ENCODE peak calls at places on chromosomes 1 and 21, in ten cellular contexts. B is NCI-H2081, T is substantia nigra, N is neuronal stem cell, F is H7, Y is type B pancreatic cell, Z is GM19239, M is T-cell, O is smooth muscle cell of the brain vasculature, L is amygdala. I is an unnamed sample.

GRCh38 chr1:203581841-203582240 is 44.8 kb upstream of the ATP2B4 start:
- DNase-seq in Z (no peak), L (no peak), Y (no peak), N (no peak), O (no peak), M (no peak), B (no peak), T (no peak), F (no peak), I (no peak)

GRCh38 chr1:77687519-77687906 is 5.1 kb upstream of the ZZZ3 start:
- DNase-seq in B (no peak), L (no peak), N (peak; percentile 52), M (no peak), O (no peak), Z (no peak), Y (no peak), F (peak; percentile 84), T (no peak), I (no peak)

GRCh38 chr21:46542588-46543092 is 62.2 kb downstream of the S100B start:
- DNase-seq in Z (no peak), N (no peak), M (no peak), L (no peak), Y (no peak), O (no peak), F (peak; percentile 31), B (no peak), T (no peak), I (no peak)

GRCh38 chr1:59218521-59219236 is 78.2 kb upstream of the FGGY start:
- DNase-seq in N (no peak), B (no peak), T (no peak), O (no peak), M (no peak), Z (no peak), F (no peak), Y (no peak), L (no peak), I (no peak)

GRCh38 chr1:17742590-17742989 is 12.5 kb upstream of the ACTL8 start:
- DNase-seq in L (no peak), Z (no peak), O (no peak), F (no peak), M (no peak), N (no peak), T (no peak), B (no peak), Y (no peak), I (no peak)

GRCh38 chr1:1946540-1946939 is 27.5 kb upstream of the TMEM52 start:
- DNase-seq in T (no peak), B (no peak), Z (no peak), O (no peak), N (no peak), Y (no peak), M (no peak), F (no peak), L (no peak), I (no peak)

GRCh38 chr1:219790834-219791615 is 137.3 kb downstream of the SLC30A10 start:
- DNase-seq in Z (no peak), N (no peak), B (no peak), Y (no peak), M (no peak), F (no peak), T (no peak), L (no peak), O (no peak), I (no peak)

GRCh38 chr1:39701092-39701460 is 9.8 kb upstream of the HPCAL4 start:
- DNase-seq in M (no peak), Z (no peak), O (no peak), B (no peak), L (no peak), F (no peak), N (no peak), Y (peak; percentile 37), T (no peak), I (peak; percentile 76)

GRCh38 chr1:78325293-78325692 is 165.5 kb upstream of the PTGFR start:
- DNase-seq in B (no peak), F (no peak), O (no peak), L (no peak), Z (no peak), N (no peak), M (no peak), T (no peak), Y (no peak), I (no peak)

GRCh38 chr1:197441990-197442389 is 173.9 kb downstream of the CRB1 start:
- DNase-seq in T (no peak), Z (no peak), M (no peak), L (no peak), F (no peak), O (no peak), Y (no peak), N (no peak), B (no peak), I (no peak)

GRCh38 chr21:43300496-43301423 is 126.2 kb downstream of the SIK1 start:
- DNase-seq in Y (no peak), N (no peak), B (no peak), Z (no peak), F (peak; percentile 75), T (no peak), O (no peak), M (no peak), L (no peak), I (peak; percentile 91)

GRCh38 chr1:221779771-221780170 is 37.9 kb upstream of the DUSP10 start:
- DNase-seq in F (no peak), Y (no peak), M (no peak), N (no peak), O (no peak), L (no peak), T (no peak), Z (no peak), B (no peak), I (no peak)

GRCh38 chr1:6495041-6495441 is 3.6 kb upstream of the PLEKHG5 start:
- DNase-seq in T (no peak), Z (no peak), F (no peak), O (no peak), Y (no peak), B (peak; percentile 81), N (no peak), M (no peak), L (no peak), I (no peak)

GRCh38 chr21:16570856-16571255 is 841.1 kb downstream of the USP25 start:
- DNase-seq in Z (no peak), B (no peak), Y (no peak), M (no peak), T (no peak), L (no peak), O (no peak), N (no peak), F (no peak), I (no peak)

GRCh38 chr1:205594846-205595245 is 37.0 kb downstream of the ELK4 start:
- DNase-seq in O (no peak), Z (no peak), F (no peak), L (no peak), B (no peak), M (no peak), N (no peak), Y (peak; percentile 22), T (no peak), I (peak; percentile 42)